ENCODE peak calls at places on chromosomes 13 and 19, in seven cellular contexts. One of them, this sample, is unnamed.

GRCh38 chr19:56120371-56121179 is 520 bp downstream of the ZNF787 start:
- DNase-seq in GM23338: peak
- DNase-seq in hepatocyte: peak
- DNase-seq in breast epithelium: peak
- DNase-seq in lower leg skin: peak
- DNase-seq in LNCaP clone FGC: no peak
- DNase-seq in cardiac fibroblast: peak
- DNase-seq in this sample: peak

GRCh38 chr13:33272531-33273124 is 12.9 kb downstream of the STARD13 start:
- DNase-seq in GM23338: no peak
- DNase-seq in hepatocyte: peak
- DNase-seq in breast epithelium: no peak
- DNase-seq in lower leg skin: no peak
- DNase-seq in LNCaP clone FGC: no peak
- DNase-seq in cardiac fibroblast: no peak
- DNase-seq in this sample: peak

GRCh38 chr19:35029737-35030256 is 473 bp upstream of the SCN1B start:
- DNase-seq in GM23338: peak
- DNase-seq in hepatocyte: no peak
- DNase-seq in breast epithelium: no peak
- DNase-seq in lower leg skin: no peak
- DNase-seq in LNCaP clone FGC: no peak
- DNase-seq in cardiac fibroblast: no peak
- DNase-seq in this sample: no peak

GRCh38 chr19:51547397-51548212 is 16.1 kb upstream of the SIGLEC6 start:
- DNase-seq in GM23338: no peak
- DNase-seq in hepatocyte: no peak
- DNase-seq in breast epithelium: no peak
- DNase-seq in lower leg skin: no peak
- DNase-seq in LNCaP clone FGC: no peak
- DNase-seq in cardiac fibroblast: peak
- DNase-seq in this sample: no peak

GRCh38 chr19:35545001-35545854 is at the start of gene TMEM147:
- DNase-seq in GM23338: peak
- DNase-seq in hepatocyte: peak
- DNase-seq in breast epithelium: peak
- DNase-seq in lower leg skin: peak
- DNase-seq in LNCaP clone FGC: peak
- DNase-seq in cardiac fibroblast: peak
- DNase-seq in this sample: peak

GRCh38 chr19:45613926-45614725 is 12.1 kb upstream of the GPR4 start:
- DNase-seq in GM23338: no peak
- DNase-seq in hepatocyte: peak
- DNase-seq in breast epithelium: no peak
- DNase-seq in lower leg skin: no peak
- DNase-seq in LNCaP clone FGC: no peak
- DNase-seq in cardiac fibroblast: peak
- DNase-seq in this sample: peak

GRCh38 chr19:14530005-14530348 is 583 bp downstream of the TECR start:
- DNase-seq in GM23338: peak
- DNase-seq in hepatocyte: peak
- DNase-seq in breast epithelium: peak
- DNase-seq in lower leg skin: no peak
- DNase-seq in LNCaP clone FGC: no peak
- DNase-seq in cardiac fibroblast: no peak
- DNase-seq in this sample: peak

GRCh38 chr19:49669511-49669910 is 3.8 kb downstream of the BCL2L12 start:
- DNase-seq in GM23338: no peak
- DNase-seq in hepatocyte: no peak
- DNase-seq in breast epithelium: no peak
- DNase-seq in lower leg skin: no peak
- DNase-seq in LNCaP clone FGC: no peak
- DNase-seq in cardiac fibroblast: no peak
- DNase-seq in this sample: peak

GRCh38 chr13:41004875-41005693 is 14.0 kb downstream of the ELF1 start:
- DNase-seq in GM23338: no peak
- DNase-seq in hepatocyte: no peak
- DNase-seq in breast epithelium: no peak
- DNase-seq in lower leg skin: no peak
- DNase-seq in LNCaP clone FGC: no peak
- DNase-seq in cardiac fibroblast: no peak
- DNase-seq in this sample: no peak

GRCh38 chr13:49512578-49512977 is 16.8 kb downstream of the PHF11 start:
- DNase-seq in GM23338: no peak
- DNase-seq in hepatocyte: no peak
- DNase-seq in breast epithelium: no peak
- DNase-seq in lower leg skin: no peak
- DNase-seq in LNCaP clone FGC: no peak
- DNase-seq in cardiac fibroblast: no peak
- DNase-seq in this sample: no peak

GRCh38 chr13:75505327-75505726 is 23.4 kb upstream of the TBC1D4 start:
- DNase-seq in GM23338: no peak
- DNase-seq in hepatocyte: no peak
- DNase-seq in breast epithelium: no peak
- DNase-seq in lower leg skin: no peak
- DNase-seq in LNCaP clone FGC: no peak
- DNase-seq in cardiac fibroblast: no peak
- DNase-seq in this sample: no peak

GRCh38 chr19:17871878-17872250 is at the start of gene SLC5A5:
- DNase-seq in GM23338: peak
- DNase-seq in hepatocyte: no peak
- DNase-seq in breast epithelium: no peak
- DNase-seq in lower leg skin: no peak
- DNase-seq in LNCaP clone FGC: no peak
- DNase-seq in cardiac fibroblast: no peak
- DNase-seq in this sample: no peak

GRCh38 chr19:46393456-46394397 is 19.6 kb downstream of the CCDC8 start:
- DNase-seq in GM23338: no peak
- DNase-seq in hepatocyte: no peak
- DNase-seq in breast epithelium: no peak
- DNase-seq in lower leg skin: no peak
- DNase-seq in LNCaP clone FGC: no peak
- DNase-seq in cardiac fibroblast: no peak
- DNase-seq in this sample: no peak

GRCh38 chr19:17755977-17756670 is 4.8 kb downstream of the FCHO1 start:
- DNase-seq in GM23338: peak
- DNase-seq in hepatocyte: peak
- DNase-seq in breast epithelium: no peak
- DNase-seq in lower leg skin: no peak
- DNase-seq in LNCaP clone FGC: no peak
- DNase-seq in cardiac fibroblast: peak
- DNase-seq in this sample: peak

GRCh38 chr13:25910243-25910642 is 141.6 kb downstream of the SHISA2 start:
- DNase-seq in GM23338: no peak
- DNase-seq in hepatocyte: peak
- DNase-seq in breast epithelium: no peak
- DNase-seq in lower leg skin: no peak
- DNase-seq in LNCaP clone FGC: no peak
- DNase-seq in cardiac fibroblast: no peak
- DNase-seq in this sample: no peak

GRCh38 chr19:12786149-12786870 is 5.0 kb upstream of the JUNB start:
- DNase-seq in GM23338: no peak
- DNase-seq in hepatocyte: no peak
- DNase-seq in breast epithelium: peak
- DNase-seq in lower leg skin: peak
- DNase-seq in LNCaP clone FGC: peak
- DNase-seq in cardiac fibroblast: no peak
- DNase-seq in this sample: no peak

GRCh38 chr19:7199613-7200533 is 94.3 kb downstream of the INSR start:
- DNase-seq in GM23338: no peak
- DNase-seq in hepatocyte: peak
- DNase-seq in breast epithelium: no peak
- DNase-seq in lower leg skin: no peak
- DNase-seq in LNCaP clone FGC: no peak
- DNase-seq in cardiac fibroblast: peak
- DNase-seq in this sample: no peak

GRCh38 chr13:45132384-45133064 is 12.2 kb downstream of the GTF2F2 start:
- DNase-seq in GM23338: no peak
- DNase-seq in hepatocyte: no peak
- DNase-seq in breast epithelium: no peak
- DNase-seq in lower leg skin: no peak
- DNase-seq in LNCaP clone FGC: no peak
- DNase-seq in cardiac fibroblast: no peak
- DNase-seq in this sample: no peak
- H3K4me3 ChIP-seq in GM23338: no peak
- H3K4me3 ChIP-seq in hepatocyte: no peak
- H3K4me3 ChIP-seq in breast epithelium: no peak
- H3K4me3 ChIP-seq in lower leg skin: no peak
- H3K4me3 ChIP-seq in LNCaP clone FGC: no peak
- H3K4me3 ChIP-seq in cardiac fibroblast: no peak
- H3K4me3 ChIP-seq in this sample: no peak

DNA sequence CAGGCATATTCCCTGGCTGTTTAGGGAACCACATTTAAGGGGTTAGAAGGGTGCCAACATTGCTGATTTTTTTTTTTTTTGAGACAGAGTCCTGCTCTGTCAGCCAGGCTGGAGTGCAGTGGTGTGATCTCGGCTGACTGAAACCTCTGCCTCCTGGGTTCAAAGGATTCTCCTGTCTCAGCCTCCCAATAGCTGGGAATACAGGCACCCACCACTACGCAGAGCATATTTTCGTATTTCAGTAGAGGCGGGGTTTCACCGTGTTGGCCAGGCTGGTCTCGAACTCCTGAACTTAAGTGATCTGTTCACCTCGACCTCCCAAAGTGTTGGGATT is 7.8 kb upstream of the CRX start:
- DNase-seq in GM23338: no peak
- DNase-seq in hepatocyte: no peak
- DNase-seq in breast epithelium: no peak
- DNase-seq in lower leg skin: no peak
- DNase-seq in LNCaP clone FGC: no peak
- DNase-seq in cardiac fibroblast: no peak
- DNase-seq in this sample: no peak
- TF ChIP-seq CTCF in GM23338: no peak
- TF ChIP-seq CTCF in hepatocyte: no peak
- TF ChIP-seq CTCF in breast epithelium: no peak
- TF ChIP-seq CTCF in lower leg skin: no peak
- TF ChIP-seq CTCF in LNCaP clone FGC: no peak
- TF ChIP-seq CTCF in cardiac fibroblast: no peak
- TF ChIP-seq CTCF in this sample: no peak

GRCh38 chr19:40740747-40741146 is 9.5 kb downstream of the ACTMAP start:
- DNase-seq in GM23338: no peak
- DNase-seq in hepatocyte: no peak
- DNase-seq in breast epithelium: no peak
- DNase-seq in lower leg skin: peak
- DNase-seq in LNCaP clone FGC: no peak
- DNase-seq in cardiac fibroblast: no peak
- DNase-seq in this sample: peak
- H3K4me3 ChIP-seq in GM23338: no peak
- H3K4me3 ChIP-seq in hepatocyte: no peak
- H3K4me3 ChIP-seq in breast epithelium: peak
- H3K4me3 ChIP-seq in lower leg skin: no peak
- H3K4me3 ChIP-seq in LNCaP clone FGC: no peak
- H3K4me3 ChIP-seq in cardiac fibroblast: no peak
- H3K4me3 ChIP-seq in this sample: no peak

DNA sequence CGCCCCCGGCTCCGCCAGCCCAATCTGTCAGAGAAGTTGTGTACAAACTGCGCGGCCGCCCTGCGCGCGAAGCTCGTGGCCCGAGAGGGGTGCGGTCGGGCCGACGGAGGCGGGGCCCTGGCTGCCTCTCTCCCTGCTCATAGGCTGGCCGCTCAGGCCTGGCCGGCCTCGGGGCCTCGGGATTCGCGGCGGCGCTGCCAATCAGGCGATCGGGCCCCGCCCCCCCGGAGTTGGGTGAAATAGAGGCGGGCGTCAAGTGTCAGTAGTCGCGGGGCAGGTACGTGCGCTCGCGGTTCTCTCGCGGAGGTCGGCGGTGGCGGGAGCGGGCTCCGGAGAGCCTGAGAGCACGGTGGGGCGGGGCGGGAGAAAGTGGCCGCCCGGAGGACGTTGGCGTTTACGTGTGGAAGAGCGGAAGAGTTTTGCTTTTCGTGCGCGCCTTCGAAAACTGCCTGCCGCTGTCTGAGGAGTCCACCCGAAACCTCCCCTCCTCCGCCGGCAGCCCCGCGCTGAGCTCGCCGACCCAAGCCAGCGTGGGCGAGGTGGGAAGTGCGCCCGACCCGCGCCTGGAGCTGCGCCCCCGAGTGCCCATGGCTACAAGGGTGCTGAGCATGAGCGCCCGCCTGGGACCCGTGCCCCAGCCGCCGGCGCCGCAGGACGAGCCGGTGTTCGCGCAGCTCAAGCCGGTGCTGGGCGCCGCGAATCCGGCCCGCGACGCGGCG is at the start of gene KLF5:
- DNase-seq in GM23338: peak
- DNase-seq in hepatocyte: peak
- DNase-seq in breast epithelium: peak
- DNase-seq in lower leg skin: peak
- DNase-seq in LNCaP clone FGC: peak
- DNase-seq in cardiac fibroblast: peak
- DNase-seq in this sample: peak
- TF ChIP-seq CTCF in GM23338: no peak
- TF ChIP-seq CTCF in hepatocyte: no peak
- TF ChIP-seq CTCF in breast epithelium: no peak
- TF ChIP-seq CTCF in lower leg skin: no peak
- TF ChIP-seq CTCF in LNCaP clone FGC: peak
- TF ChIP-seq CTCF in cardiac fibroblast: no peak
- TF ChIP-seq CTCF in this sample: no peak

DNA sequence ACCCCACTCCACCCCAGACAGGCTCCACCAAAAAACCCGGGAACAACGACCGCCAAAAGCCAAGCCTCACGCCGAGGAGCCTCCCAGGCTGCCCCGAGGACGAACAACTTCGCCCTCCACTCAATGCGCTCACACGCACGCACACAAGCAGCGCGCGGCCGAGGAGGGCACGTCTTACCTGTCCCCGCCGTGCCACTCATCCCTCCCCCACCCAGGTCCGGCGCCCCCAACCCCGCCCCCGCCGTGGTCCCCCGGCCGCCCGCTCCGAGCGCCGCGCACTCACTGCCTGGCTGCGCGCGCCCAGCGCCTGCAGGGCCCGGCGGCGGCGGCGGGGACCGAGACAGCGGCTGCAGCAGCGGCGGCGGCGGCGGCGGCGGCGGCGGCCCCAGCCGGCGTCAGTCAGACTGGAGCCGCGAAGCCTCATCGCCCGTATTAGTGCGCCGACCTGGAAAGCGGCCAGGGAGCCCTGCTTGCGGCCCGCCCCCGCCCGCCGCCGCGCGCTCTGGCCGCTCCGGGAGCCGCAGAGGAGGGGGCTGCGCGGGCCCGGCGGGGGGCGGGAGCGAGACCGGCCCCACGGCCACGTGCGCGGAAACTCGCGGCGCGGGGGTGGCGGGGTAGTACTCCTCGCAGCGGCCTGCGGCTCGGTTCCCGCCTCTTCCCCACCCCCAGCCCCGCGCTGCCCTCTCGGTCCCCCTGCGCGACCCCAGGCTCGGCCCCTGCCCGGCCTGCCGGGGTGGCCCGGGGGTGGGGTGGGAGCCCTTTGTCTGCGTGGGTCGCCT is at the start of gene SMAD9:
- DNase-seq in GM23338: peak
- DNase-seq in hepatocyte: peak
- DNase-seq in breast epithelium: peak
- DNase-seq in lower leg skin: peak
- DNase-seq in LNCaP clone FGC: no peak
- DNase-seq in cardiac fibroblast: peak
- DNase-seq in this sample: peak
- H3K4me3 ChIP-seq in GM23338: peak
- H3K4me3 ChIP-seq in hepatocyte: peak
- H3K4me3 ChIP-seq in breast epithelium: peak
- H3K4me3 ChIP-seq in lower leg skin: peak
- H3K4me3 ChIP-seq in LNCaP clone FGC: peak
- H3K4me3 ChIP-seq in cardiac fibroblast: peak
- H3K4me3 ChIP-seq in this sample: peak

This sample was measured in fibroblast of mammary gland.